ENCODE peak calls at places on chromosomes 4 and X, in four cellular contexts. One of them, this sample, is unnamed.

GRCh38 chrX:2782778-2783177 is 30.9 kb downstream of the XG start:
- DNase-seq in HL-60: no peak
- DNase-seq in K562: no peak
- DNase-seq in GM12878: no peak
- DNase-seq in this sample: no peak

GRCh38 chr4:121913667-121914066 is 38.2 kb downstream of the TRPC3 start:
- DNase-seq in GM12878: no peak
- DNase-seq in K562: no peak
- DNase-seq in HL-60: no peak
- DNase-seq in this sample: no peak

GRCh38 chrX:14712096-14712495 is 160.8 kb downstream of the FANCB start:
- DNase-seq in HL-60: no peak
- DNase-seq in K562: no peak
- DNase-seq in GM12878: no peak
- DNase-seq in this sample: no peak

GRCh38 chr4:14916554-14917304 is 85.6 kb upstream of the CPEB2 start:
- DNase-seq in HL-60: no peak
- DNase-seq in K562: no peak
- DNase-seq in GM12878: peak
- DNase-seq in this sample: no peak

GRCh38 chrX:19462231-19462630 is 53.1 kb downstream of the MAP3K15 start:
- DNase-seq in K562: no peak
- DNase-seq in GM12878: no peak
- DNase-seq in HL-60: no peak
- DNase-seq in this sample: no peak

GRCh38 chr4:53981573-53981972 is 82.8 kb downstream of the CHIC2 start:
- DNase-seq in GM12878: no peak
- DNase-seq in HL-60: no peak
- DNase-seq in K562: no peak
- DNase-seq in this sample: no peak

GRCh38 chrX:30875957-30876356 is 13.1 kb downstream of the TAB3 start:
- DNase-seq in GM12878: no peak
- DNase-seq in HL-60: no peak
- DNase-seq in K562: no peak
- DNase-seq in this sample: no peak

GRCh38 chrX:22164770-22165388 is 107.8 kb upstream of the CBLL2 start:
- DNase-seq in K562: no peak
- DNase-seq in GM12878: no peak
- DNase-seq in HL-60: no peak
- DNase-seq in this sample: no peak

GRCh38 chrX:75746891-75747639 is 38.0 kb downstream of the MAGEE2 start:
- DNase-seq in HL-60: no peak
- DNase-seq in K562: no peak
- DNase-seq in GM12878: no peak
- DNase-seq in this sample: no peak

GRCh38 chr4:186400676-186401075 is 134.7 kb downstream of the F11 start:
- DNase-seq in GM12878: no peak
- DNase-seq in K562: no peak
- DNase-seq in HL-60: no peak
- DNase-seq in this sample: no peak

GRCh38 chr4:184306949-184307348 is 89.3 kb upstream of the ENPP6 start:
- DNase-seq in HL-60: no peak
- DNase-seq in GM12878: no peak
- DNase-seq in K562: no peak
- DNase-seq in this sample: no peak

GRCh38 chr4:144584428-144584827 is 61.5 kb upstream of the HHIP start:
- DNase-seq in HL-60: no peak
- DNase-seq in K562: no peak
- DNase-seq in GM12878: no peak
- DNase-seq in this sample: no peak

GRCh38 chrX:41600266-41600665 is 88.5 kb upstream of the GPR34 start:
- DNase-seq in HL-60: no peak
- DNase-seq in GM12878: no peak
- DNase-seq in K562: no peak
- DNase-seq in this sample: no peak

GRCh38 chr4:168483786-168484185 is 3.5 kb upstream of the DDX60L start:
- DNase-seq in K562: no peak
- DNase-seq in HL-60: no peak
- DNase-seq in GM12878: no peak
- DNase-seq in this sample: no peak

GRCh38 chr4:158768577-158769174 is at the start of gene FNIP2:
- DNase-seq in HL-60: peak
- DNase-seq in GM12878: no peak
- DNase-seq in K562: peak
- DNase-seq in this sample: peak

GRCh38 chr4:88211473-88212252 is 53.2 kb upstream of the ABCG2 start:
- DNase-seq in HL-60: peak
- DNase-seq in K562: peak
- DNase-seq in GM12878: no peak
- DNase-seq in this sample: peak

GRCh38 chr4:3462790-3463415 is at the start of gene DOK7:
- DNase-seq in HL-60: no peak
- DNase-seq in K562: peak
- DNase-seq in GM12878: no peak
- DNase-seq in this sample: no peak

GRCh38 chr4:55364691-55365346 is 18.8 kb downstream of the SRD5A3 start:
- DNase-seq in HL-60: no peak
- DNase-seq in K562: no peak
- DNase-seq in GM12878: no peak
- DNase-seq in this sample: no peak

GRCh38 chrX:132676561-132677186 is 187.8 kb upstream of the MBNL3 start:
- DNase-seq in K562: no peak
- DNase-seq in HL-60: no peak
- DNase-seq in GM12878: no peak
- DNase-seq in this sample: no peak

GRCh38 chr4:125849869-125850268 is 535.1 kb downstream of the FAT4 start:
- DNase-seq in K562: no peak
- DNase-seq in HL-60: no peak
- DNase-seq in GM12878: no peak
- DNase-seq in this sample: no peak

GRCh38 chrX:150146271-150146888 is 208.1 kb upstream of the EOLA2 start:
- DNase-seq in K562: no peak
- DNase-seq in HL-60: no peak
- DNase-seq in GM12878: no peak
- DNase-seq in this sample: no peak

GRCh38 chr4:124096290-124096689 is 616.2 kb downstream of the ANKRD50 start:
- DNase-seq in HL-60: no peak
- DNase-seq in K562: no peak
- DNase-seq in GM12878: no peak
- DNase-seq in this sample: no peak

GRCh38 chrX:7689791-7690412 is 153.1 kb upstream of the VCX start:
- DNase-seq in K562: no peak
- DNase-seq in HL-60: no peak
- DNase-seq in GM12878: no peak
- DNase-seq in this sample: no peak

GRCh38 chr4:181757921-181758320 is 485.3 kb upstream of the TENM3 start:
- DNase-seq in K562: no peak
- DNase-seq in HL-60: no peak
- DNase-seq in GM12878: no peak
- DNase-seq in this sample: no peak

GRCh38 chr4:7607156-7607910 is 172.6 kb upstream of the PSAPL1 start:
- DNase-seq in HL-60: no peak
- DNase-seq in GM12878: no peak
- DNase-seq in K562: no peak
- DNase-seq in this sample: no peak
- TF ChIP-seq SPI1 in HL-60: no peak
- TF ChIP-seq SPI1 in GM12878: no peak
- TF ChIP-seq SPI1 in K562: no peak
- TF ChIP-seq SPI1 in this sample: no peak

GRCh38 chrX:38150993-38151392 is 69.7 kb downstream of the SRPX start:
- DNase-seq in K562: no peak
- DNase-seq in GM12878: no peak
- DNase-seq in HL-60: no peak
- DNase-seq in this sample: no peak
- TF ChIP-seq POLR2AphosphoS5 in K562: no peak
- TF ChIP-seq POLR2AphosphoS5 in GM12878: no peak
- TF ChIP-seq POLR2AphosphoS5 in HL-60: no peak
- TF ChIP-seq POLR2AphosphoS5 in this sample: no peak

DNA sequence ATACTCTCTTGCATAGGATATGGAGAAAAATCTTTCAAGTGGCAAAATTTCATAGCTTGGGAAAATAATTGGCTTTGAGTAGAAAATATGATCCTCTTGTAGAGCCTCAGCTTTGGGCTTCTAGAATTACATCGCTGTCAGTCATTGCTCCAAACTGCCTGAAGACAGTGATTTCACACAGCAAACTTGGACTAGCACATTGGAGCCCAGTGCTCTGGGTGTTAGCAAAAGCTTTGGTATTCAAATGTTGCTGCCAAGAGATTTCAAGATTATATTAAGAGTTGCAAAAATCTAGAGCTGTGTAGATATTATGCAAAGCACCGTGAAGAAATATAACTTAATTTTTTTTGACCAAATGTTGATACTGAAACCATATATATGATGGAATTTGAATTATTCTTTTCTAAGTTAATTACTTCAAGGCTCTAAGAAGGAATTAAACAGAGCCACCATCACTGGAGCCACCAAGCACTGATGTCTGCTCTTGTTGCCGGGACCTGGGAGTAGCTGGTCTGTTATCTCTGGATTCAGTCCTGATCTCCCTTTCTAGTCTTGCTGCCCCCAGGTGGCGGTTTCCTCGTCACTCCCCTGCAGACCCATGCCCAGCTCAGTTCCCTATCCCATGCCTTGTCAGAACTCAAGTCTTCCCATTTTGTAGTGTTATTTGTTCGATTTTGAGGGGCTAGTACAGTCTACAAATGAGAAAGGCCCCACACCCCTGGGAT is 260.7 kb upstream of the SFRP2 start:
- DNase-seq in K562: peak
- DNase-seq in GM12878: no peak
- DNase-seq in HL-60: peak
- DNase-seq in this sample: no peak
- TF ChIP-seq SPI1 in K562: no peak
- TF ChIP-seq SPI1 in GM12878: no peak
- TF ChIP-seq SPI1 in HL-60: no peak
- TF ChIP-seq SPI1 in this sample: no peak

GRCh38 chr4:6990661-6991060 is 52.5 kb upstream of the TADA2B start:
- DNase-seq in K562: no peak
- DNase-seq in HL-60: no peak
- DNase-seq in GM12878: no peak
- DNase-seq in this sample: no peak

GRCh38 chr4:6991249-6991648 is 51.9 kb upstream of the TADA2B start:
- DNase-seq in HL-60: no peak
- DNase-seq in K562: no peak
- DNase-seq in GM12878: no peak
- DNase-seq in this sample: no peak

GRCh38 chr4:6988016-6988715 is 55.0 kb upstream of the TADA2B start:
- DNase-seq in GM12878: no peak
- DNase-seq in K562: peak
- DNase-seq in HL-60: peak
- DNase-seq in this sample: no peak

GRCh38 chr4:6987566-6987920 is 55.6 kb upstream of the TADA2B start:
- DNase-seq in HL-60: peak
- DNase-seq in GM12878: no peak
- DNase-seq in K562: no peak
- DNase-seq in this sample: no peak

DNA sequence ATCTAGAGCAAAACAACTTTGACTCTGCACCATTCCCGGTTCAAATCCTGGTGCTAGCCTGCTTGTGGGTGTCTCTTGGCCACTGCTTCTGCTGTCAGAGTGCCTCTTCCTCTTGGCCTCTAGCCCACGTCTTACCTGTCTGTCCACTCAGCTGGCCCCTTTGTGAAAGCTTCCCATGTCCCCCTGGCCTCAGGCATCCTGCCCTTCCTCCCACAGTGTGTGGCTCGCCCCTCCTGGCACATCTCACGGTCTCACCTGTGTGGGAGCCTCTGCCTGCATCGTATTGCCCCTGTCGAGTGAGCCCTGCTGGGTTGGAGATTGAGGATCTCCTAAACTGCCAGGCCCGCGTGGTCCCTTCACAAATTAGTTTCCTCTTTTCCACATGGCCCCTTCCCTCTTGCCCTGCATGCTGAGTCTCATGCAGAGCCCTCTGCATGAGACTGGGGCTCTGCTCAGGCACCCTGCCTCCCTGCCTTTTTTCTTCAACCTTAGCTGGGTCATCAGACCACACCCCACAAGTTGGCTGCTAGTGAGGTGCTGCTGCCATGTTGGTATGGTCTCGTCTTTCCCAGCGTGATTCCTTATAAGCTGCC is 53.7 kb upstream of the TADA2B start:
- DNase-seq in K562: no peak
- DNase-seq in HL-60: peak
- DNase-seq in GM12878: no peak
- DNase-seq in this sample: no peak
- TF ChIP-seq POLR2AphosphoS5 in K562: no peak
- TF ChIP-seq POLR2AphosphoS5 in HL-60: no peak
- TF ChIP-seq POLR2AphosphoS5 in GM12878: no peak
- TF ChIP-seq POLR2AphosphoS5 in this sample: no peak

This sample was measured in GM12891.